ENCODE peak calls at places on chromosomes 11 and 22, in seven cellular contexts. M, Q, O, F, X, U and Y are unnamed samples.

GRCh38 chr11:132541794-132542193 is 990.5 kb downstream of the OPCML start:
- DNase-seq in M (no peak), Q (no peak), O (no peak), F (no peak), X (no peak), U (no peak), Y (no peak)

GRCh38 chr11:87307101-87307500 is 269.4 kb downstream of the TMEM135 start:
- DNase-seq in M (no peak), Q (no peak), O (no peak), F (no peak), X (no peak), U (no peak), Y (no peak)

GRCh38 chr22:30825711-30826505 is 131.2 kb downstream of the OSBP2 start:
- DNase-seq in M (no peak), Q (no peak), O (peak; percentile 49), F (no peak), X (no peak), U (no peak), Y (no peak)

GRCh38 chr22:50247748-50248147 is 2.9 kb upstream of the TUBGCP6 start:
- DNase-seq in M (no peak), Q (no peak), O (peak; percentile 84), F (peak; percentile 80), X (no peak), U (no peak), Y (no peak)

GRCh38 chr11:74138021-74138420 is 32.8 kb downstream of the C2CD3 start:
- DNase-seq in M (no peak), Q (no peak), O (no peak), F (peak; percentile 59), X (no peak), U (no peak), Y (no peak)

GRCh38 chr11:28757725-28758515 is 649.7 kb downstream of the METTL15 start:
- DNase-seq in M (no peak), Q (no peak), O (no peak), F (peak; percentile 88), X (no peak), U (no peak), Y (peak; percentile 89)

GRCh38 chr11:2535673-2536439 is 91.0 kb downstream of the KCNQ1 start:
- DNase-seq in M (no peak), Q (no peak), O (peak; percentile 65), F (peak; percentile 22), X (peak; percentile 41), U (no peak), Y (no peak)

GRCh38 chr22:50202130-50202671 is 1.4 kb downstream of the SELENOO start:
- DNase-seq in M (no peak), Q (no peak), O (no peak), F (no peak), X (no peak), U (no peak), Y (no peak)

GRCh38 chr11:18527512-18527911 is 770 bp upstream of the TSG101 start:
- DNase-seq in M (peak; percentile 35), Q (no peak), O (no peak), F (peak; percentile 19), X (no peak), U (peak; percentile 60), Y (no peak)

GRCh38 chr11:121696177-121696863 is 243.6 kb upstream of the SORL1-AS1 start:
- DNase-seq in M (no peak), Q (no peak), O (no peak), F (peak; percentile 30), X (peak; percentile 63), U (peak; percentile 43), Y (no peak)

GRCh38 chr11:41334007-41334933 is 125.2 kb downstream of the LRRC4C start:
- DNase-seq in M (no peak), Q (no peak), O (no peak), F (no peak), X (no peak), U (no peak), Y (no peak)

GRCh38 chr22:38081941-38082828 is 1.8 kb downstream of the SLC16A8 start:
- DNase-seq in M (no peak), Q (no peak), O (peak; percentile 78), F (no peak), X (no peak), U (no peak), Y (no peak)

GRCh38 chr22:38081636-38081940 is 2.4 kb downstream of the SLC16A8 start:
- DNase-seq in M (no peak), Q (no peak), O (no peak), F (no peak), X (no peak), U (no peak), Y (no peak)

GRCh38 chr22:38083931-38084631 is at the start of gene SLC16A8:
- DNase-seq in M (no peak), Q (no peak), O (peak; percentile 61), F (no peak), X (no peak), U (no peak), Y (no peak)

GRCh38 chr22:38085056-38085455 is 1.1 kb upstream of the SLC16A8 start:
- DNase-seq in M (no peak), Q (no peak), O (peak; percentile 48), F (no peak), X (no peak), U (no peak), Y (no peak)

DNA sequence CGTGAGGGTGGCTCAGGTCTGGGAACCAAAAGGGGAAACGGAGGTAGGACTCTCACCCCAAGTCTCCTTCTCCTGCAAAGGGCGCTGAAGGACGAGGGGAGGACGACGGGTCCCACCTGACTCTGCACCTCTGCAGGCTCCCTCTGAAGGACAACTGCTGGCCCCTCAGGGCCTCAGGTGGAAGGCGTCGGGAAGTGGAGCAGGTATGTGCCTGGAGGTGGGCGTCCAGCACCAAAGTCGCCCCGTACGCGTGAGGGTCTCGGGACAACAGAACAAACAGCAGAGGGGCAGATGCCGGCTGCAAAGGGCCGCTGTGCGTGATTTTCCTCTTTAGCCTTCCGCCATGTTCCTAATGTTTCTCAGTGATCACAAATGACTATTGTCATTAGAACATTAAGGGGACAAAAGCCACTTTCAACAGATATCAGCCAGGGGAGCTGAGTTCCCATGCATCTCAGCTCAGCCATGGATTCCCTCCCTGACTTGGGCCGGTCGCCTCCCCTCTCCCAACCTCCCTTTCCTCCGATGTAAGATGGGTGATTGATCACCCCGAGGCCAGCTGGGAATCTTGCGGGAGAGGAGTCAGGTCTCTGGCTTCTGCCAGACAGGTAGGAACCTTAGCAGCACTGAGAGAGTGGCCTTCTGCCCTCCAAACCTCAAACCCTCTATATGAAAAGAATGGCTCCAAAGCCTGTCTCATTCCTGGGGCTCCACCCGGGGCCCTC is 836 bp downstream of the SLC16A8 start:
- DNase-seq in M (no peak), Q (no peak), O (peak; percentile 57), F (no peak), X (no peak), U (no peak), Y (no peak)
- H3K4me3 ChIP-seq in M (no peak overlapping the region), Q (no peak overlapping the region), O (no peak overlapping the region), F (no peak overlapping the region), X (peak overlapping the region; percentile 4), U (no peak overlapping the region), Y (no peak overlapping the region)

DNA sequence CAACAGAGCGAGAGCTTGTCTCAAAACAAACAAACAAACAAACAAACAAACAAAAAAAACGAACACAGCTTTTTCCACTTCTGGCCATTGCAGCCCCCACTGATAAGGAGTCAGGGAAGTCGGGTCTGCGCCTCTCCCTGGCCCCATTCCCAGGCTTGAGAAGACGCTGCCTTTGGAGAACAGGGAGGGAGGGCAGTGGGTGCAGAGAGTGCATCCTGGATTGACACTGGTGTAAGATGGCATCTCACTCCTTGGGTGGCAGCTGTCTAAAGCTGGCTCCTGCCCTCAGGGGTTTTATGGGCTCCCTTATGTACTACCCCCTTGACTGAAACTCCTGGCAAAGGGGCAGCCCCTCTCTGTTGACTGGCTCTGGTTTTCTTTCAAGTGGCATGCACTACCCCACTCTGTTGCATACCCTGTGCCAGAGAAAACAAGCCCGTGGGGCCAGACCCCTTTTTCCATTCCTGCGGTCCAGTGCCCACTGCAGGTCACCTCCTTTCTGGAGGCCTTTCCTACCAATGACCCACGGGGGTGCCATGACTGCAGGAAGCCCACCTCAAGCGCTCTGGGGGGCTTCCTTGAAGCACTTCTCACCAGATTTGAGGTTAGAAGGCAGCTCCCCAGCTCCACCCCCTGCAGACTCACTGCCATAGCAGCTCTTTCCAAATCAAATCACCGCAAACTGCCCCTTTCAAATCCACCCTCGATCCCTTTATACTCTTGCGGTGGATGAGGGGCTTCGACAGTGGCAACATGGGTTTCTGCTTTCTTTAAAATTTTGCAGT is 12.7 kb downstream of the DRAP1 start:
- DNase-seq in M (no peak), Q (no peak), O (peak; percentile 12), F (peak; percentile 9), X (no peak), U (no peak), Y (no peak)
- TF ChIP-seq CTCF in M (no peak), Q (no peak), O (no peak), F (no peak), X (no peak), U (no peak), Y (no peak)

GRCh38 chr11:12113294-12113693 is 2.9 kb downstream of the MICAL2 start:
- DNase-seq in M (no peak), Q (no peak), O (no peak), F (peak; percentile 51), X (no peak), U (no peak), Y (no peak)

GRCh38 chr11:12112731-12113130 is 2.3 kb downstream of the MICAL2 start:
- DNase-seq in M (no peak), Q (no peak), O (no peak), F (no peak), X (no peak), U (no peak), Y (no peak)

GRCh38 chr11:12111482-12112149 is 1.2 kb downstream of the MICAL2 start:
- DNase-seq in M (no peak), Q (no peak), O (no peak), F (peak; percentile 36), X (no peak), U (peak; percentile 30), Y (no peak)

GRCh38 chr11:12110714-12111481 is 508 bp downstream of the MICAL2 start:
- DNase-seq in M (no peak), Q (peak; percentile 40), O (peak; percentile 82), F (peak; percentile 34), X (no peak), U (peak; percentile 37), Y (no peak)

GRCh38 chr11:12112150-12112520 is 1.7 kb downstream of the MICAL2 start:
- DNase-seq in M (no peak), Q (no peak), O (no peak), F (no peak), X (no peak), U (peak; percentile 24), Y (no peak)
- H3K4me3 ChIP-seq in M (peak overlapping the region; percentile 91), Q (peak overlapping the region; percentile 85), O (peak overlapping the region; percentile 24), F (peak overlapping the region; percentile 70), X (peak overlapping the region; percentile 77), U (peak overlapping the region; percentile 76), Y (peak overlapping the region; percentile 87)

GRCh38 chr11:4839851-4840549 is 9.0 kb downstream of the OR51S1 start:
- DNase-seq in M (no peak), Q (no peak), O (no peak), F (no peak), X (no peak), U (no peak), Y (no peak)
- TF ChIP-seq CTCF in M (no peak), Q (no peak), O (no peak), F (no peak), X (no peak), U (no peak), Y (no peak)

GRCh38 chr11:76629133-76629852 is 41.3 kb downstream of the LRRC32 start:
- DNase-seq in M (no peak), Q (peak; percentile 37), O (peak; percentile 81), F (peak; percentile 88), X (no peak), U (no peak), Y (no peak)
- H3K4me3 ChIP-seq in M (no peak overlapping the region), Q (no peak overlapping the region), O (no peak overlapping the region), F (no peak overlapping the region), X (no peak overlapping the region), U (no peak overlapping the region), Y (no peak overlapping the region)